ENCODE peak calls at places on chromosome 1, in five cellular contexts. One of them, this sample, is unnamed.

GRCh38 chr1:43463461-43463860 is 9.7 kb upstream of the HYI start:
- DNase-seq in neural crest cell: no peak
- DNase-seq in Caco-2: no peak
- DNase-seq in cardiac fibroblast: peak
- DNase-seq in brain microvascular endothelial cell: no peak
- DNase-seq in this sample: no peak

GRCh38 chr1:46183119-46183842 is 7.0 kb upstream of the P3R3URF start:
- DNase-seq in neural crest cell: no peak
- DNase-seq in Caco-2: peak
- DNase-seq in cardiac fibroblast: peak
- DNase-seq in brain microvascular endothelial cell: peak
- DNase-seq in this sample: peak

GRCh38 chr1:229452956-229453801 is 19.3 kb upstream of the ACTA1 start:
- DNase-seq in neural crest cell: no peak
- DNase-seq in Caco-2: no peak
- DNase-seq in cardiac fibroblast: peak
- DNase-seq in brain microvascular endothelial cell: no peak
- DNase-seq in this sample: peak

GRCh38 chr1:171251741-171252300 is 3.5 kb downstream of the FMO1 start:
- DNase-seq in neural crest cell: peak
- DNase-seq in Caco-2: peak
- DNase-seq in cardiac fibroblast: peak
- DNase-seq in brain microvascular endothelial cell: peak
- DNase-seq in this sample: no peak

GRCh38 chr1:89198081-89198480 is 661 bp downstream of the GBP4 start:
- DNase-seq in neural crest cell: no peak
- DNase-seq in Caco-2: no peak
- DNase-seq in cardiac fibroblast: peak
- DNase-seq in brain microvascular endothelial cell: no peak
- DNase-seq in this sample: no peak

GRCh38 chr1:29983366-29983765 is 740.0 kb downstream of the MATN1 start:
- DNase-seq in neural crest cell: no peak
- DNase-seq in Caco-2: no peak
- DNase-seq in cardiac fibroblast: no peak
- DNase-seq in brain microvascular endothelial cell: no peak
- DNase-seq in this sample: no peak

GRCh38 chr1:100440075-100440809 is 87.9 kb downstream of the CDC14A start:
- DNase-seq in neural crest cell: no peak
- DNase-seq in Caco-2: peak
- DNase-seq in cardiac fibroblast: no peak
- DNase-seq in brain microvascular endothelial cell: no peak
- DNase-seq in this sample: no peak

GRCh38 chr1:15445390-15446122 is 7.3 kb downstream of the CTRC start:
- DNase-seq in neural crest cell: no peak
- DNase-seq in Caco-2: no peak
- DNase-seq in cardiac fibroblast: no peak
- DNase-seq in brain microvascular endothelial cell: no peak
- DNase-seq in this sample: no peak

GRCh38 chr1:96845464-96845863 is 123.9 kb downstream of the PTBP2 start:
- DNase-seq in neural crest cell: peak
- DNase-seq in Caco-2: no peak
- DNase-seq in cardiac fibroblast: peak
- DNase-seq in brain microvascular endothelial cell: peak
- DNase-seq in this sample: no peak

GRCh38 chr1:46062651-46063319 is 69.6 kb downstream of the PIK3R3 start:
- DNase-seq in neural crest cell: no peak
- DNase-seq in Caco-2: no peak
- DNase-seq in cardiac fibroblast: peak
- DNase-seq in brain microvascular endothelial cell: no peak
- DNase-seq in this sample: no peak

GRCh38 chr1:54764132-54764921 is at the start of gene PARS2:
- DNase-seq in neural crest cell: peak
- DNase-seq in Caco-2: peak
- DNase-seq in cardiac fibroblast: peak
- DNase-seq in brain microvascular endothelial cell: peak
- DNase-seq in this sample: peak

GRCh38 chr1:84635261-84635848 is 54.9 kb downstream of the SSX2IP start:
- DNase-seq in neural crest cell: no peak
- DNase-seq in Caco-2: no peak
- DNase-seq in cardiac fibroblast: no peak
- DNase-seq in brain microvascular endothelial cell: no peak
- DNase-seq in this sample: no peak

GRCh38 chr1:78790174-78790573 is 140.5 kb downstream of the IFI44 start:
- DNase-seq in neural crest cell: no peak
- DNase-seq in Caco-2: no peak
- DNase-seq in cardiac fibroblast: no peak
- DNase-seq in brain microvascular endothelial cell: no peak
- DNase-seq in this sample: no peak

GRCh38 chr1:115330480-115331013 is 7.5 kb downstream of the NGF start:
- DNase-seq in neural crest cell: no peak
- DNase-seq in Caco-2: no peak
- DNase-seq in cardiac fibroblast: peak
- DNase-seq in brain microvascular endothelial cell: peak
- DNase-seq in this sample: peak

GRCh38 chr1:81682490-81682889 is 118.2 kb upstream of the ADGRL2 start:
- DNase-seq in neural crest cell: no peak
- DNase-seq in Caco-2: peak
- DNase-seq in cardiac fibroblast: peak
- DNase-seq in brain microvascular endothelial cell: peak
- DNase-seq in this sample: peak

GRCh38 chr1:216168481-216169005 is 254.7 kb downstream of the USH2A start:
- DNase-seq in neural crest cell: no peak
- DNase-seq in Caco-2: no peak
- DNase-seq in cardiac fibroblast: no peak
- DNase-seq in brain microvascular endothelial cell: no peak
- DNase-seq in this sample: peak

GRCh38 chr1:10152709-10153284 is 57.6 kb upstream of the KIF1B start:
- DNase-seq in neural crest cell: peak
- DNase-seq in Caco-2: no peak
- DNase-seq in cardiac fibroblast: peak
- DNase-seq in brain microvascular endothelial cell: peak
- DNase-seq in this sample: peak

GRCh38 chr1:167819849-167820683 is 93.9 kb downstream of the ADCY10 start:
- DNase-seq in neural crest cell: peak
- DNase-seq in Caco-2: no peak
- DNase-seq in cardiac fibroblast: peak
- DNase-seq in brain microvascular endothelial cell: peak
- DNase-seq in this sample: peak

GRCh38 chr1:187924252-187924651 is 1095.5 kb downstream of the PLA2G4A start:
- DNase-seq in neural crest cell: no peak
- DNase-seq in Caco-2: no peak
- DNase-seq in cardiac fibroblast: no peak
- DNase-seq in brain microvascular endothelial cell: no peak
- DNase-seq in this sample: no peak

GRCh38 chr1:67019600-67020136 is 34.3 kb downstream of the SLC35D1 start:
- DNase-seq in neural crest cell: no peak
- DNase-seq in Caco-2: no peak
- DNase-seq in cardiac fibroblast: peak
- DNase-seq in brain microvascular endothelial cell: peak
- DNase-seq in this sample: peak

GRCh38 chr1:83942914-83943313 is 56.0 kb downstream of the TTLL7 start:
- DNase-seq in neural crest cell: no peak
- DNase-seq in Caco-2: no peak
- DNase-seq in cardiac fibroblast: peak
- DNase-seq in brain microvascular endothelial cell: peak
- DNase-seq in this sample: peak

GRCh38 chr1:173869108-173869359 is 854 bp downstream of the ZBTB37 start:
- DNase-seq in neural crest cell: no peak
- DNase-seq in Caco-2: no peak
- DNase-seq in cardiac fibroblast: no peak
- DNase-seq in brain microvascular endothelial cell: no peak
- DNase-seq in this sample: no peak

GRCh38 chr1:18922319-18922726 is 20.0 kb upstream of the ALDH4A1 start:
- DNase-seq in neural crest cell: no peak
- DNase-seq in Caco-2: no peak
- DNase-seq in cardiac fibroblast: peak
- DNase-seq in brain microvascular endothelial cell: peak
- DNase-seq in this sample: peak

GRCh38 chr1:50633465-50633864 is 210.2 kb upstream of the DMRTA2 start:
- DNase-seq in neural crest cell: no peak
- DNase-seq in Caco-2: no peak
- DNase-seq in cardiac fibroblast: no peak
- DNase-seq in brain microvascular endothelial cell: no peak
- DNase-seq in this sample: no peak

GRCh38 chr1:26277719-26278118 is 2.2 kb upstream of the SH3BGRL3 start:
- DNase-seq in neural crest cell: no peak
- DNase-seq in Caco-2: no peak
- DNase-seq in cardiac fibroblast: no peak
- DNase-seq in brain microvascular endothelial cell: no peak
- DNase-seq in this sample: no peak

GRCh38 chr1:209302777-209303642 is 280.5 kb upstream of the CAMK1G start:
- DNase-seq in neural crest cell: no peak
- DNase-seq in Caco-2: no peak
- DNase-seq in cardiac fibroblast: no peak
- DNase-seq in brain microvascular endothelial cell: no peak
- DNase-seq in this sample: no peak

GRCh38 chr1:195030793-195031192 is 1577.4 kb downstream of the KCNT2 start:
- DNase-seq in neural crest cell: no peak
- DNase-seq in Caco-2: no peak
- DNase-seq in cardiac fibroblast: no peak
- DNase-seq in brain microvascular endothelial cell: no peak
- DNase-seq in this sample: no peak

GRCh38 chr1:246689409-246689997 is 34.7 kb upstream of the SCCPDH start:
- DNase-seq in neural crest cell: peak
- DNase-seq in Caco-2: peak
- DNase-seq in cardiac fibroblast: peak
- DNase-seq in brain microvascular endothelial cell: peak
- DNase-seq in this sample: peak

GRCh38 chr1:207627496-207627895 is 17.4 kb upstream of the CR1L start:
- DNase-seq in neural crest cell: no peak
- DNase-seq in Caco-2: no peak
- DNase-seq in cardiac fibroblast: no peak
- DNase-seq in brain microvascular endothelial cell: no peak
- DNase-seq in this sample: no peak

GRCh38 chr1:112522621-112523020 is 13.9 kb downstream of the WNT2B start:
- DNase-seq in neural crest cell: no peak
- DNase-seq in Caco-2: no peak
- DNase-seq in cardiac fibroblast: peak
- DNase-seq in brain microvascular endothelial cell: peak
- DNase-seq in this sample: peak

GRCh38 chr1:226546926-226547325 is 1.6 kb upstream of the STUM start:
- DNase-seq in neural crest cell: no peak
- DNase-seq in Caco-2: no peak
- DNase-seq in cardiac fibroblast: no peak
- DNase-seq in brain microvascular endothelial cell: no peak
- DNase-seq in this sample: no peak
- TF ChIP-seq CTCF in neural crest cell: no peak
- TF ChIP-seq CTCF in Caco-2: no peak
- TF ChIP-seq CTCF in cardiac fibroblast: no peak
- TF ChIP-seq CTCF in brain microvascular endothelial cell: no peak
- TF ChIP-seq CTCF in this sample: no peak

DNA sequence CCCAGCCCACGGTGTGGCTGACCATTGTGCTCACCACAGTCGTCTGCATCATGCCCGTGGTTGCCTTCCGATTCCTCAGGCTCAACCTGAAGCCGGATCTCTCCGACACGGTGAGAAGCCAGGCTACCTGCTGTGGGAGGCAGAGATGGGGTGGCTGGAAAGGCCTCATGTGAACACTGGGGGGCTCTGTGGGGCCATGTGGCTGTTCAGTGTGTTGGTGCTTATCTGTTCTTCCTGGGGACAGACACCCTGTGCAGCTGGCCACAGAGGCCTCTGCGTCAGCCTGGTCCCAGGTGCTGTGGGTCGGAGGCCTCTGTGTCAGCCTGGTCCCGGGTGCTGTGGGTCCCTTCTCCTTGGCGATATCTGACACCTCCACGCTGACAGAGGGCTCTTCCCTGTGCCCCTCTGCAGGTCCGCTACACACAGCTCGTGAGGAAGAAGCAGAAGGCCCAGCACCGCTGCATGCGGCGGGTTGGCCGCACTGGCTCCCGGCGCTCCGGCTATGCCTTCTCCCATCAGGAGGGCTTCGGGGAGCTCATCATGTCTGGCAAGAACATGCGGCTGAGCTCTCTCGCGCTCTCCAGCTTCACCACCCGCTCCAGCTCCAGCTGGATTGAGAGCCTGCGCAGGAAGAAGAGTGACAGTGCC is 23.2 kb downstream of the ATP8B2 start:
- DNase-seq in neural crest cell: no peak
- DNase-seq in Caco-2: no peak
- DNase-seq in cardiac fibroblast: no peak
- DNase-seq in brain microvascular endothelial cell: no peak
- DNase-seq in this sample: no peak
- TF ChIP-seq CTCF in neural crest cell: no peak
- TF ChIP-seq CTCF in Caco-2: no peak
- TF ChIP-seq CTCF in cardiac fibroblast: no peak
- TF ChIP-seq CTCF in brain microvascular endothelial cell: peak
- TF ChIP-seq CTCF in this sample: no peak

GRCh38 chr1:24089743-24090555 is 22.0 kb downstream of the MYOM3 start:
- DNase-seq in neural crest cell: no peak
- DNase-seq in Caco-2: no peak
- DNase-seq in cardiac fibroblast: no peak
- DNase-seq in brain microvascular endothelial cell: no peak
- DNase-seq in this sample: no peak
- TF ChIP-seq CTCF in neural crest cell: no peak
- TF ChIP-seq CTCF in Caco-2: no peak
- TF ChIP-seq CTCF in cardiac fibroblast: no peak
- TF ChIP-seq CTCF in brain microvascular endothelial cell: no peak
- TF ChIP-seq CTCF in this sample: no peak

GRCh38 chr1:3518256-3518655 is 63.8 kb downstream of the ARHGEF16 start:
- DNase-seq in neural crest cell: no peak
- DNase-seq in Caco-2: no peak
- DNase-seq in cardiac fibroblast: no peak
- DNase-seq in brain microvascular endothelial cell: no peak
- DNase-seq in this sample: no peak
- TF ChIP-seq CTCF in neural crest cell: peak
- TF ChIP-seq CTCF in Caco-2: peak
- TF ChIP-seq CTCF in cardiac fibroblast: peak
- TF ChIP-seq CTCF in brain microvascular endothelial cell: peak
- TF ChIP-seq CTCF in this sample: peak

GRCh38 chr1:175744833-175745232 is 1.4 kb upstream of the TNR start:
- DNase-seq in neural crest cell: no peak
- DNase-seq in Caco-2: no peak
- DNase-seq in cardiac fibroblast: no peak
- DNase-seq in brain microvascular endothelial cell: no peak
- DNase-seq in this sample: no peak
- TF ChIP-seq CTCF in neural crest cell: peak
- TF ChIP-seq CTCF in Caco-2: no peak
- TF ChIP-seq CTCF in cardiac fibroblast: no peak
- TF ChIP-seq CTCF in brain microvascular endothelial cell: no peak
- TF ChIP-seq CTCF in this sample: peak

This sample was measured in HFFc6.